ENCODE peak calls at places on chromosomes 3 and 15, in five cellular contexts. R is HTR-8/SVneo; T is NT2/D1; C is effector CD4-positive, alpha-beta T cell; A is progenitor cell of endocrine pancreas. U is an unnamed sample.
A peak's percentile ranks its signal among the peaks of the same experiment; 100 is the strongest.

GRCh38 chr15:52254331-52254730 is 41.3 kb downstream of the MYO5C start:
- DNase-seq in R (no peak), T (no peak), C (no peak), A (no peak), U (no peak)

GRCh38 chr3:145125307-145125706 is 1035.7 kb downstream of the PLOD2 start:
- DNase-seq in R (no peak), T (no peak), C (no peak), A (no peak), U (no peak)

GRCh38 chr3:72099331-72100061 is 314.5 kb upstream of the PROK2 start:
- DNase-seq in R (no peak), T (no peak), C (no peak), A (no peak), U (no peak)

GRCh38 chr3:197139586-197139985 is 110.0 kb upstream of the MELTF start:
- DNase-seq in R (no peak), T (no peak), C (no peak), A (no peak), U (no peak)

GRCh38 chr15:44094776-44095175 is 100.3 kb downstream of the FRMD5 start:
- DNase-seq in R (no peak), T (no peak), C (no peak), A (no peak), U (no peak)

GRCh38 chr3:31035681-31036080 is 141.2 kb upstream of the GADL1 start:
- DNase-seq in R (no peak), T (no peak), C (no peak), A (no peak), U (no peak)

GRCh38 chr3:112101946-112102345 is 15.8 kb downstream of the C3orf52 start:
- DNase-seq in R (peak; percentile 37), T (no peak), C (no peak), A (no peak), U (peak; percentile 26)

GRCh38 chr3:127454051-127454450 is 136.5 kb downstream of the TPRA1 start:
- DNase-seq in R (no peak), T (no peak), C (no peak), A (no peak), U (no peak)

GRCh38 chr3:14289590-14290453 is 111.2 kb downstream of the LSM3 start:
- DNase-seq in R (peak; percentile 80), T (peak; percentile 48), C (no peak), A (no peak), U (peak; percentile 11)

GRCh38 chr3:139434764-139435291 is 41.5 kb downstream of the RBP2 start:
- DNase-seq in R (peak; percentile 35), T (no peak), C (no peak), A (no peak), U (no peak)

GRCh38 chr15:60972301-60972700 is 256.8 kb downstream of the RORA start:
- DNase-seq in R (peak; percentile 40), T (no peak), C (no peak), A (no peak), U (peak; percentile 73)

GRCh38 chr3:8604006-8604405 is 40.6 kb downstream of the SSUH2 start:
- DNase-seq in R (no peak), T (no peak), C (no peak), A (no peak), U (no peak)

GRCh38 chr3:8709287-8709686 is 24.3 kb upstream of the CAV3 start:
- DNase-seq in R (no peak), T (no peak), C (no peak), A (no peak), U (no peak)

GRCh38 chr15:85858586-85859375 is 64.1 kb upstream of the KLHL25 start:
- DNase-seq in R (peak; percentile 76), T (peak; percentile 76), C (peak; percentile 62), A (peak; percentile 70), U (peak; percentile 16)

GRCh38 chr3:144708437-144708836 is 736.8 kb downstream of the DIPK2A start:
- DNase-seq in R (no peak), T (no peak), C (no peak), A (no peak), U (no peak)

GRCh38 chr3:129033151-129033550 is 27.4 kb upstream of the GP9 start:
- DNase-seq in R (no peak), T (no peak), C (no peak), A (no peak), U (no peak)

GRCh38 chr3:143586565-143586964 is 261.7 kb downstream of the SLC9A9 start:
- DNase-seq in R (no peak), T (no peak), C (no peak), A (no peak), U (no peak)

GRCh38 chr15:101116681-101116976 is 135.2 kb downstream of the CHSY1 start:
- DNase-seq in R (no peak), T (no peak), C (no peak), A (no peak), U (no peak)

GRCh38 chr3:197508051-197508451 is 47.7 kb downstream of the BDH1 start:
- DNase-seq in R (no peak), T (no peak), C (no peak), A (no peak), U (no peak)

GRCh38 chr3:62874398-62875102 is 666 bp downstream of the CADPS start:
- DNase-seq in R (no peak), T (no peak), C (no peak), A (peak; percentile 56), U (no peak)

GRCh38 chr3:45590256-45590655 is 4.3 kb upstream of the LIMD1 start:
- DNase-seq in R (no peak), T (no peak), C (no peak), A (no peak), U (no peak)

GRCh38 chr3:65335587-65335986 is 647.8 kb upstream of the ADAMTS9 start:
- DNase-seq in R (no peak), T (no peak), C (no peak), A (no peak), U (no peak)

GRCh38 chr3:54967586-54968244 is 39.9 kb upstream of the LRTM1 start:
- DNase-seq in R (no peak), T (no peak), C (no peak), A (no peak), U (no peak)

GRCh38 chr3:14425574-14426304 is 23.3 kb downstream of the SLC6A6 start:
- DNase-seq in R (no peak), T (no peak), C (peak; percentile 40), A (no peak), U (no peak)

GRCh38 chr15:75659928-75660645 is 12.4 kb downstream of the SNX33 start:
- DNase-seq in R (no peak), T (no peak), C (no peak), A (no peak), U (no peak)

GRCh38 chr3:81799403-81799802 is 38.0 kb upstream of the GBE1 start:
- DNase-seq in R (no peak), T (no peak), C (no peak), A (no peak), U (no peak)

GRCh38 chr15:29596266-29596665 is 226.0 kb downstream of the TJP1 start:
- DNase-seq in R (no peak), T (no peak), C (no peak), A (no peak), U (peak; percentile 32)

GRCh38 chr3:186901135-186901734 is 29.1 kb upstream of the ST6GAL1 start:
- DNase-seq in R (no peak), T (no peak), C (no peak), A (no peak), U (no peak)

GRCh38 chr3:12148183-12148940 is 10.3 kb downstream of the TIMP4 start:
- DNase-seq in R (no peak), T (no peak), C (no peak), A (no peak), U (no peak)

GRCh38 chr3:139107424-139108252 is 62.9 kb upstream of the PRR23C start:
- DNase-seq in R (no peak), T (no peak), C (no peak), A (no peak), U (no peak)

GRCh38 chr3:112799946-112800345 is 46.7 kb downstream of the CD200R1L start:
- DNase-seq in R (no peak), T (no peak), C (no peak), A (no peak), U (no peak)

GRCh38 chr3:167716920-167717319 is 17.8 kb downstream of the PDCD10 start:
- DNase-seq in R (no peak), T (no peak), C (no peak), A (no peak), U (no peak)

GRCh38 chr15:45378913-45379262 is 544 bp upstream of the GATM start:
- DNase-seq in R (no peak), T (no peak), C (no peak), A (no peak), U (no peak)

GRCh38 chr3:82002993-82003642 is 241.7 kb upstream of the GBE1 start:
- DNase-seq in R (no peak), T (no peak), C (no peak), A (no peak), U (no peak)

GRCh38 chr3:86702381-86702958 is 288.5 kb downstream of the VGLL3 start:
- DNase-seq in R (peak; percentile 4), T (no peak), C (no peak), A (no peak), U (no peak)

GRCh38 chr3:185813691-185814215 is 11.1 kb downstream of the IGF2BP2 start:
- DNase-seq in R (no peak), T (no peak), C (no peak), A (no peak), U (no peak)

GRCh38 chr15:89167267-89168176 is 53.9 kb downstream of the RLBP1 start:
- DNase-seq in R (peak; percentile 42), T (no peak), C (no peak), A (no peak), U (no peak)

U was measured in amniotic stem cell.